ENCODE peak calls at places on chromosome 20, in four cellular contexts. One of them, this sample, is unnamed.

GRCh38 chr20:46087161-46087560 is 2.6 kb downstream of the NCOA5 start:
- DNase-seq in mesendoderm: no peak
- DNase-seq in H1: no peak
- DNase-seq in IMR-90: peak; percentile 42
- DNase-seq in this sample: no peak

GRCh38 chr20:57708694-57709673 is 831 bp downstream of the PMEPA1 start:
- DNase-seq in mesendoderm: no peak
- DNase-seq in H1: no peak
- DNase-seq in IMR-90: peak; percentile 19
- DNase-seq in this sample: no peak

GRCh38 chr20:13029687-13030510 is 21.1 kb downstream of the SPTLC3 start:
- DNase-seq in mesendoderm: peak; percentile 94
- DNase-seq in IMR-90: peak; percentile 84
- DNase-seq in H1: no peak
- DNase-seq in this sample: peak; percentile 33

GRCh38 chr20:15076785-15077184 is 739.4 kb upstream of the FLRT3 start:
- DNase-seq in IMR-90: no peak
- DNase-seq in H1: no peak
- DNase-seq in mesendoderm: no peak
- DNase-seq in this sample: no peak

GRCh38 chr20:1895674-1896496 is 678 bp downstream of the SIRPA start:
- DNase-seq in mesendoderm: peak; percentile 48
- DNase-seq in IMR-90: no peak
- DNase-seq in H1: peak; percentile 60
- DNase-seq in this sample: peak; percentile 43

GRCh38 chr20:52294106-52294628 is 102.6 kb upstream of the ZFP64 start:
- DNase-seq in H1: no peak
- DNase-seq in IMR-90: no peak
- DNase-seq in mesendoderm: no peak
- DNase-seq in this sample: no peak

GRCh38 chr20:1945134-1945618 is 48.7 kb downstream of the PDYN start:
- DNase-seq in H1: no peak
- DNase-seq in IMR-90: no peak
- DNase-seq in mesendoderm: no peak
- DNase-seq in this sample: no peak

GRCh38 chr20:11694467-11694866 is 223.2 kb upstream of the BTBD3 start:
- DNase-seq in mesendoderm: no peak
- DNase-seq in IMR-90: no peak
- DNase-seq in H1: no peak
- DNase-seq in this sample: no peak

GRCh38 chr20:11582073-11582472 is 335.6 kb upstream of the BTBD3 start:
- DNase-seq in mesendoderm: no peak
- DNase-seq in IMR-90: no peak
- DNase-seq in H1: no peak
- DNase-seq in this sample: no peak

GRCh38 chr20:8399963-8400362 is 267.9 kb downstream of the PLCB1 start:
- DNase-seq in mesendoderm: no peak
- DNase-seq in IMR-90: no peak
- DNase-seq in H1: no peak
- DNase-seq in this sample: no peak

GRCh38 chr20:23773579-23773978 is 22.8 kb upstream of the CST1 start:
- DNase-seq in IMR-90: no peak
- DNase-seq in H1: no peak
- DNase-seq in mesendoderm: no peak
- DNase-seq in this sample: no peak

GRCh38 chr20:9261781-9262180 is 192.9 kb downstream of the PLCB4 start:
- DNase-seq in H1: no peak
- DNase-seq in mesendoderm: no peak
- DNase-seq in IMR-90: no peak
- DNase-seq in this sample: no peak

GRCh38 chr20:7980332-7981046 is 39.1 kb downstream of the TMX4 start:
- DNase-seq in IMR-90: peak; percentile 64
- DNase-seq in mesendoderm: peak; percentile 51
- DNase-seq in H1: no peak
- DNase-seq in this sample: peak; percentile 34

GRCh38 chr20:10508468-10509251 is 73.6 kb downstream of the SLX4IP start:
- DNase-seq in IMR-90: peak; percentile 70
- DNase-seq in H1: no peak
- DNase-seq in mesendoderm: peak; percentile 71
- DNase-seq in this sample: no peak

GRCh38 chr20:6802227-6802626 is 34.7 kb downstream of the BMP2 start:
- DNase-seq in H1: no peak
- DNase-seq in mesendoderm: no peak
- DNase-seq in IMR-90: no peak
- DNase-seq in this sample: no peak

GRCh38 chr20:46164166-46164565 is 46.1 kb downstream of the CD40 start:
- DNase-seq in mesendoderm: peak; percentile 23
- DNase-seq in H1: no peak
- DNase-seq in IMR-90: no peak
- DNase-seq in this sample: no peak

GRCh38 chr20:34525709-34526416 is 9.6 kb downstream of the DYNLRB1 start:
- DNase-seq in IMR-90: peak; percentile 100
- DNase-seq in H1: no peak
- DNase-seq in mesendoderm: peak; percentile 51
- DNase-seq in this sample: no peak

GRCh38 chr20:45346851-45347250 is 1.4 kb downstream of the SDC4 start:
- DNase-seq in IMR-90: no peak
- DNase-seq in mesendoderm: peak; percentile 75
- DNase-seq in H1: no peak
- DNase-seq in this sample: no peak

GRCh38 chr20:54557836-54558590 is 82.6 kb downstream of the DOK5 start:
- DNase-seq in IMR-90: peak; percentile 50
- DNase-seq in H1: no peak
- DNase-seq in mesendoderm: no peak
- DNase-seq in this sample: no peak

GRCh38 chr20:14553774-14554524 is 216.5 kb upstream of the FLRT3 start:
- DNase-seq in H1: no peak
- DNase-seq in mesendoderm: no peak
- DNase-seq in IMR-90: peak; percentile 34
- DNase-seq in this sample: no peak

GRCh38 chr20:682123-682522 is 6.5 kb upstream of the SCRT2 start:
- DNase-seq in IMR-90: no peak
- DNase-seq in H1: no peak
- DNase-seq in mesendoderm: no peak
- DNase-seq in this sample: no peak

GRCh38 chr20:50169329-50169823 is 15.9 kb upstream of the PEDS1 start:
- DNase-seq in H1: peak; percentile 98
- DNase-seq in mesendoderm: peak; percentile 87
- DNase-seq in IMR-90: peak; percentile 76
- DNase-seq in this sample: peak; percentile 87

GRCh38 chr20:50165687-50166554 is 12.4 kb upstream of the PEDS1 start:
- DNase-seq in mesendoderm: peak; percentile 100
- DNase-seq in IMR-90: peak; percentile 100
- DNase-seq in H1: peak; percentile 71
- DNase-seq in this sample: peak; percentile 97

GRCh38 chr20:50172347-50173013 is 18.1 kb upstream of the CEBPB start:
- DNase-seq in H1: peak; percentile 89
- DNase-seq in IMR-90: peak; percentile 65
- DNase-seq in mesendoderm: peak; percentile 97
- DNase-seq in this sample: peak; percentile 98

GRCh38 chr20:50174456-50174855 is 16.2 kb upstream of the CEBPB start:
- DNase-seq in mesendoderm: no peak
- DNase-seq in IMR-90: no peak
- DNase-seq in H1: no peak
- DNase-seq in this sample: no peak

DNA sequence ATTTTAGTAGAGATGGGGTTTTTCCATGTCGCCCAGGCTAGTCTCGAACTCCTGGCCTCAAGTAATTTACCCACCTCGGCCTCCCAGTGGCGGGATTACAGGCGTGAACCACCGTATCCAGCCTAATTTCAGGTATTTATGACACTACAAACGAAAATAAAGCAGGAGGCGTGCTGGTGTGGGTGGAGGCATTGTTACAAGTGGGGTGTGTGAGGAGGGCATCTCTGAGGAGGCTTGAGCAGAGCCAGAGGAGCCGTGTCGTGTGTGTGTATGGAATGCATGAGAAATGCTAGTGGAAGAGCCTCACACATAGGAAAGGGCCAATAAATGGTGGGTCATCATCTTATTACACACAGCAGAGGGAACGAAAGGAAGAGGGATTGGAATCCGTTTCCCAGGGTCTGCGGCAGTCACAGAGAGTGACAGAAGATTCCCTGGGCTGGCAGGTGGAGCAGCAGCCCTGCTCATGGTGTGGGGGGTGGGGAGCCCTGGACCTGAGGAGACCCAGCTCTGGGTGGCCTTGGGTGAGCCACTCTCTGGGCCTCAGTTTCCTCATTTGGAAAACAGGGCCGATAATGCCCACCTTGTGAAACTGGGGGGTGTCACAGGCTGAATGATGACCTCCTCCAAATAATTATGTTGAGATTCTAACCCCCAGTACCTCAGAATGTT is 17.2 kb upstream of the PEDS1 start:
- DNase-seq in H1: no peak
- DNase-seq in mesendoderm: no peak
- DNase-seq in IMR-90: no peak
- DNase-seq in this sample: peak; percentile 21
- H3K56ac ChIP-seq in H1: no peak overlapping the region
- H3K56ac ChIP-seq in mesendoderm: peak overlapping the region; percentile 34
- H3K56ac ChIP-seq in IMR-90: no peak overlapping the region
- H3K56ac ChIP-seq in this sample: no peak overlapping the region

GRCh38 chr20:59616306-59616705 is 12.0 kb downstream of the PHACTR3 start:
- DNase-seq in mesendoderm: no peak
- DNase-seq in H1: no peak
- DNase-seq in IMR-90: no peak
- DNase-seq in this sample: no peak

GRCh38 chr20:59620860-59621485 is 16.6 kb downstream of the PHACTR3 start:
- DNase-seq in mesendoderm: no peak
- DNase-seq in IMR-90: no peak
- DNase-seq in H1: no peak
- DNase-seq in this sample: no peak

GRCh38 chr20:59614714-59615113 is 10.4 kb downstream of the PHACTR3 start:
- DNase-seq in IMR-90: no peak
- DNase-seq in H1: no peak
- DNase-seq in mesendoderm: no peak
- DNase-seq in this sample: no peak

GRCh38 chr20:59622496-59622895 is 18.2 kb downstream of the PHACTR3 start:
- DNase-seq in IMR-90: no peak
- DNase-seq in H1: no peak
- DNase-seq in mesendoderm: no peak
- DNase-seq in this sample: no peak

GRCh38 chr20:59618131-59618530 is 13.8 kb downstream of the PHACTR3 start:
- DNase-seq in H1: no peak
- DNase-seq in mesendoderm: no peak
- DNase-seq in IMR-90: no peak
- DNase-seq in this sample: no peak
- H3K56ac ChIP-seq in H1: no peak overlapping the region
- H3K56ac ChIP-seq in mesendoderm: no peak overlapping the region
- H3K56ac ChIP-seq in IMR-90: no peak overlapping the region
- H3K56ac ChIP-seq in this sample: no peak overlapping the region

DNA sequence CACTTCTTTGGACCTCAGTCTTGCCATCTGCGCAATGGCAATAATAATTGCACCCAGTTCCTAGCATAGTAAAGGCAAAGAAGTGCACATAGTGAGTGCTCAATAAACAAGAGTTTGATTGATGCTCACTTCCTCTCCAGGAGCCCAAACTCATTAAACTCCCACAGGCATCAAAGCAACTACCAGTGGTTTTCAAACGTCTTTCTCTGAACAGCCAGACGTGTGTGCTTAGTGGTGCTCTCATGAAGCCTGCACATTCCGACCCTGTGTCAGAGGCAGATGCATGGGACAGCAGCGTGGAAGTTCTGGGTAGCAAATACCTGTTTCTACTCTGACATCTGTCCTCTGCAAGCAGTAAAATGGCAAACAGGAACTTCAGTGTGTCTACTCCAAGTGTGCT is 146.3 kb upstream of the MAFB start:
- DNase-seq in mesendoderm: no peak
- DNase-seq in IMR-90: no peak
- DNase-seq in H1: no peak
- DNase-seq in this sample: no peak
- H3K56ac ChIP-seq in mesendoderm: no peak overlapping the region
- H3K56ac ChIP-seq in IMR-90: no peak overlapping the region
- H3K56ac ChIP-seq in H1: no peak overlapping the region
- H3K56ac ChIP-seq in this sample: no peak overlapping the region

GRCh38 chr20:30599990-30600389 is 657.5 kb upstream of the DEFB115 start:
- DNase-seq in mesendoderm: no peak
- DNase-seq in IMR-90: no peak
- DNase-seq in H1: no peak
- DNase-seq in this sample: no peak

GRCh38 chr20:30601974-30602373 is 655.5 kb upstream of the DEFB115 start:
- DNase-seq in H1: no peak
- DNase-seq in mesendoderm: no peak
- DNase-seq in IMR-90: no peak
- DNase-seq in this sample: no peak

GRCh38 chr20:30595698-30596097 is 661.8 kb upstream of the DEFB115 start:
- DNase-seq in H1: no peak
- DNase-seq in IMR-90: no peak
- DNase-seq in mesendoderm: no peak
- DNase-seq in this sample: no peak

GRCh38 chr20:30602424-30602823 is 655.0 kb upstream of the DEFB115 start:
- DNase-seq in IMR-90: no peak
- DNase-seq in H1: no peak
- DNase-seq in mesendoderm: no peak
- DNase-seq in this sample: no peak

DNA sequence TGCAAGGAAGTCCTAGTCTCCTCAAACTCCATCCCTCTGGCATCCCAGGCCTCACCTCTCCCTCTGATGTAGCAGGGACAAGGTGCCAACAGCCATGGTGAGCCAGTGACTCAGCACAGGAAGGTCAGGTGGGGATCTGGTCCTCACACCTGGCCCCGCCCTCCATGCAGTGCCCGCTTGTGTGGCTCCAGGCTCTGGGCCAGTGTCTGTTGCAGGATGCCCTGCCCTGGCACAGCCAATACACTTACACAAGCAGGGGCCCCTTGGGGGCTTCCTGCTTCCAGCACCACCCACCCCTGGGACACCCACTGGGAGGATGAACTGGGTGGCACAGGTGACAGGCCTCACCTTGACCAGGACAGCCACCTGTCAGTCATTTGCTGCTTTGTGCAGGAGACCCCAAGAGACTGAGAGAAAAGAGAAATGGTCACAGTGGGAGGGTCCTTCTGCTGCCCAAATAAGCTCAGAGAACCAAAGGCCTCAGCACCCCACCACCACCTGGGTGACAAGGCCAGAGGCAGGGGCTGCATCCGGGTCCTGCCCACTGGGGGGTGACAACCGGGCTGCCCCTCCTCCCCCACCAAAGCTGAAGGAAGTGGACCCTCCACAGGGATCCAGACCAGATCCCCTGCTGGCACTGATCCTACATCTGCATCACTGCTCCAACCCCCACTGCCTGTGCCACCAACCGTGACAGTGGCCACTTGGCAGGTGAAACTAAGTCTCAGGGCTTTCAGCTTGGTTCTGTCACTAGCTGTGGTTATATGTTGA is 658.8 kb upstream of the DEFB115 start:
- DNase-seq in mesendoderm: no peak
- DNase-seq in IMR-90: no peak
- DNase-seq in H1: no peak
- DNase-seq in this sample: no peak
- H3K56ac ChIP-seq in mesendoderm: no peak overlapping the region
- H3K56ac ChIP-seq in IMR-90: no peak overlapping the region
- H3K56ac ChIP-seq in H1: no peak overlapping the region
- H3K56ac ChIP-seq in this sample: no peak overlapping the region

This sample was measured in H9.